ENCODE peak calls at places on chromosomes 2 and 18, in eight cellular contexts. One of them, this sample, is unnamed. For H3K4me1, the result is how much of the 10 kb centered on the place peaks cover.

GRCh38 chr2:11097038-11097720 is 58.1 kb upstream of the SLC66A3 start:
- DNase-seq in right lobe of liver: no peak
- DNase-seq in transverse colon: no peak
- DNase-seq in body of pancreas: no peak
- DNase-seq in astrocyte: peak
- DNase-seq in fibroblast of lung: peak
- DNase-seq in adrenal gland: no peak
- DNase-seq in breast epithelium: no peak
- DNase-seq in this sample: no peak

GRCh38 chr18:77749189-77749588 is 499.5 kb downstream of the GALR1 start:
- DNase-seq in fibroblast of lung: no peak
- DNase-seq in astrocyte: no peak
- DNase-seq in body of pancreas: no peak
- DNase-seq in adrenal gland: no peak
- DNase-seq in transverse colon: no peak
- DNase-seq in right lobe of liver: no peak
- DNase-seq in breast epithelium: no peak
- DNase-seq in this sample: no peak

GRCh38 chr18:44128365-44128764 is 552.3 kb upstream of the SETBP1 start:
- DNase-seq in breast epithelium: no peak
- DNase-seq in fibroblast of lung: peak
- DNase-seq in right lobe of liver: no peak
- DNase-seq in adrenal gland: no peak
- DNase-seq in body of pancreas: no peak
- DNase-seq in astrocyte: peak
- DNase-seq in transverse colon: no peak
- DNase-seq in this sample: no peak

GRCh38 chr2:196204991-196205766 is 33.8 kb upstream of the STK17B start:
- DNase-seq in right lobe of liver: no peak
- DNase-seq in adrenal gland: no peak
- DNase-seq in astrocyte: no peak
- DNase-seq in transverse colon: no peak
- DNase-seq in fibroblast of lung: no peak
- DNase-seq in breast epithelium: no peak
- DNase-seq in body of pancreas: no peak
- DNase-seq in this sample: no peak

GRCh38 chr2:207767461-207768167 is 2.1 kb downstream of the FZD5 start:
- DNase-seq in transverse colon: peak
- DNase-seq in body of pancreas: peak
- DNase-seq in fibroblast of lung: peak
- DNase-seq in astrocyte: no peak
- DNase-seq in right lobe of liver: peak
- DNase-seq in breast epithelium: no peak
- DNase-seq in adrenal gland: peak
- DNase-seq in this sample: no peak

GRCh38 chr2:159349674-159350299 is 63.3 kb upstream of the WDSUB1 start:
- DNase-seq in right lobe of liver: no peak
- DNase-seq in fibroblast of lung: no peak
- DNase-seq in transverse colon: no peak
- DNase-seq in breast epithelium: no peak
- DNase-seq in astrocyte: no peak
- DNase-seq in body of pancreas: no peak
- DNase-seq in adrenal gland: no peak
- DNase-seq in this sample: no peak

GRCh38 chr2:39313575-39313974 is 69.8 kb upstream of the CDKL4 start:
- DNase-seq in astrocyte: peak
- DNase-seq in transverse colon: no peak
- DNase-seq in adrenal gland: no peak
- DNase-seq in fibroblast of lung: peak
- DNase-seq in right lobe of liver: no peak
- DNase-seq in breast epithelium: no peak
- DNase-seq in body of pancreas: no peak
- DNase-seq in this sample: no peak

GRCh38 chr2:219728993-219729487 is 101.6 kb downstream of the SLC4A3 start:
- DNase-seq in transverse colon: no peak
- DNase-seq in astrocyte: peak
- DNase-seq in body of pancreas: no peak
- DNase-seq in right lobe of liver: no peak
- DNase-seq in breast epithelium: no peak
- DNase-seq in adrenal gland: no peak
- DNase-seq in fibroblast of lung: peak
- DNase-seq in this sample: no peak

GRCh38 chr2:239855863-239856587 is 169.1 kb downstream of the NDUFA10 start:
- DNase-seq in right lobe of liver: no peak
- DNase-seq in fibroblast of lung: no peak
- DNase-seq in transverse colon: no peak
- DNase-seq in astrocyte: no peak
- DNase-seq in adrenal gland: peak
- DNase-seq in body of pancreas: no peak
- DNase-seq in breast epithelium: no peak
- DNase-seq in this sample: no peak

GRCh38 chr18:79600141-79600540 is 79.5 kb upstream of the CTDP1 start:
- DNase-seq in body of pancreas: no peak
- DNase-seq in astrocyte: no peak
- DNase-seq in fibroblast of lung: no peak
- DNase-seq in transverse colon: peak
- DNase-seq in breast epithelium: no peak
- DNase-seq in adrenal gland: no peak
- DNase-seq in right lobe of liver: peak
- DNase-seq in this sample: no peak

GRCh38 chr2:50712569-50712968 is 319.4 kb downstream of the NRXN1 start:
- DNase-seq in astrocyte: no peak
- DNase-seq in fibroblast of lung: no peak
- DNase-seq in right lobe of liver: no peak
- DNase-seq in breast epithelium: no peak
- DNase-seq in adrenal gland: no peak
- DNase-seq in transverse colon: no peak
- DNase-seq in body of pancreas: no peak
- DNase-seq in this sample: no peak

GRCh38 chr2:84970266-84970955 is 550 bp upstream of the KCMF1 start:
- DNase-seq in astrocyte: peak
- DNase-seq in adrenal gland: peak
- DNase-seq in transverse colon: peak
- DNase-seq in body of pancreas: peak
- DNase-seq in right lobe of liver: peak
- DNase-seq in fibroblast of lung: peak
- DNase-seq in breast epithelium: peak
- DNase-seq in this sample: peak

GRCh38 chr2:121099329-121100318 is 185.4 kb downstream of the TFCP2L1 start:
- DNase-seq in astrocyte: no peak
- DNase-seq in breast epithelium: no peak
- DNase-seq in body of pancreas: no peak
- DNase-seq in transverse colon: peak
- DNase-seq in right lobe of liver: no peak
- DNase-seq in adrenal gland: no peak
- DNase-seq in fibroblast of lung: no peak
- DNase-seq in this sample: no peak

DNA sequence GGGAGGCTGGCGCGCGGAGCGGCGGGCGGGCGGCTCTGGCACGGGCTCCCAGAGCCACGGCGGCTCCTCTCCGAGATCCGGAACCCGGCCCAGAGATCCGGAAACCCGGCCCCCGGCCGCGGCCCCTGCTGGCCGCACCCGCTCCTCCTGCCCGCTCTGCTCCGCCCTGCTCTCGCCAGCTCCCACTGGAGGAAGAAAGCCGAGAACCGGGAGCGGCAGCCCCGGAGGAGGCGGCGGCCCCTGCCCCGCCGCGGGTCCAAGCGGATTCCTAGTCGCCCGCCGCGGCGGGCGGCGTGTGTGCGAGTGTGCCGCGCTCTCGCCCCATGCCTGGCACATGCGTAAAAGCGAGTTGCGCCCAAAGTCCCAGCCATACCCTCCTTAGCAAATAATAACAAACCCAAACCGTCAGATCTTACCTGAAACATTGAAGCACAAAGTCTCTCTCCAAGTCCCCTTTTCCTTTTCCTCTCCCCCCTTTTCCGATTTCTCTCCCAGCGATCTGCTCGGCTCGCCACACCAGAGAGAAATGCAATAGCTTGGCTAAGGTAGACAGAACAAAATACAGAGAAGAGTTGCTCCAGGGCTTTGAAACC is 108.7 kb upstream of the KCTD1 start:
- DNase-seq in fibroblast of lung: peak
- DNase-seq in body of pancreas: peak
- DNase-seq in astrocyte: peak
- DNase-seq in right lobe of liver: peak
- DNase-seq in breast epithelium: peak
- DNase-seq in transverse colon: peak
- DNase-seq in adrenal gland: peak
- DNase-seq in this sample: no peak
- TF ChIP-seq CTCF in fibroblast of lung: peak
- TF ChIP-seq CTCF in body of pancreas: peak
- TF ChIP-seq CTCF in astrocyte: no peak
- TF ChIP-seq CTCF in right lobe of liver: peak
- TF ChIP-seq CTCF in breast epithelium: peak
- TF ChIP-seq CTCF in transverse colon: peak
- TF ChIP-seq CTCF in adrenal gland: peak
- TF ChIP-seq CTCF in this sample: peak

DNA sequence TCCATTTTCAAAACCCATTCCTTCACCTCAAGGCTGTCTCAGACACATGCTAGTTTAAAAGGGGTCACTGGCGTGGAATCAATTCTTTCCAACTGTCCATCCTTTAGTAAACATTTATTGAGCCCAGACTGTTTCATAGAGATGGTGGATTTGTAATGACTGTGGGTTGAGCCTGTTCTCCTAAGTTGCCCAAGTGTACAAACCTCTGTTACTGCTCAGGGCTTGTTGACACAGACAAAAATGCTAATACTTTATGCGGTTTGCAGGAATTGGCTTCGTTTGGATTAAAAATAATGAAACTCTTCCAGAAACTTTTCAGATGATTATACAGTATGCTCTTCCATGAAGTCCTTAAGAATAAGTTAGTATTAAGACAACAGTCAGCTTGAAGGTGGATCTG is 83.6 kb upstream of the MGAT5 start:
- DNase-seq in breast epithelium: no peak
- DNase-seq in transverse colon: no peak
- DNase-seq in right lobe of liver: no peak
- DNase-seq in astrocyte: no peak
- DNase-seq in adrenal gland: no peak
- DNase-seq in body of pancreas: no peak
- DNase-seq in fibroblast of lung: peak
- DNase-seq in this sample: no peak
- H3K4me1 ChIP-seq in breast epithelium: under half
- H3K4me1 ChIP-seq in transverse colon: under half
- H3K4me1 ChIP-seq in right lobe of liver: under half
- H3K4me1 ChIP-seq in astrocyte: under half
- H3K4me1 ChIP-seq in adrenal gland: under half
- H3K4me1 ChIP-seq in body of pancreas: under half
- H3K4me1 ChIP-seq in fibroblast of lung: under half
- H3K4me1 ChIP-seq in this sample: under half

GRCh38 chr2:23636412-23636811 is 251.4 kb downstream of the KLHL29 start:
- DNase-seq in adrenal gland: peak
- DNase-seq in fibroblast of lung: peak
- DNase-seq in body of pancreas: no peak
- DNase-seq in right lobe of liver: no peak
- DNase-seq in transverse colon: no peak
- DNase-seq in breast epithelium: no peak
- DNase-seq in astrocyte: no peak
- DNase-seq in this sample: no peak

GRCh38 chr2:23633966-23634365 is 249.0 kb downstream of the KLHL29 start:
- DNase-seq in astrocyte: no peak
- DNase-seq in body of pancreas: no peak
- DNase-seq in fibroblast of lung: no peak
- DNase-seq in right lobe of liver: no peak
- DNase-seq in adrenal gland: no peak
- DNase-seq in transverse colon: no peak
- DNase-seq in breast epithelium: no peak
- DNase-seq in this sample: no peak

GRCh38 chr2:23639406-23639982 is 254.5 kb downstream of the KLHL29 start:
- DNase-seq in fibroblast of lung: no peak
- DNase-seq in breast epithelium: no peak
- DNase-seq in adrenal gland: no peak
- DNase-seq in transverse colon: no peak
- DNase-seq in astrocyte: no peak
- DNase-seq in body of pancreas: no peak
- DNase-seq in right lobe of liver: no peak
- DNase-seq in this sample: no peak

GRCh38 chr2:23635666-23636340 is 250.8 kb downstream of the KLHL29 start:
- DNase-seq in right lobe of liver: no peak
- DNase-seq in breast epithelium: no peak
- DNase-seq in transverse colon: no peak
- DNase-seq in body of pancreas: no peak
- DNase-seq in adrenal gland: no peak
- DNase-seq in fibroblast of lung: no peak
- DNase-seq in astrocyte: no peak
- DNase-seq in this sample: no peak

GRCh38 chr2:23637011-23637778 is 252.2 kb downstream of the KLHL29 start:
- DNase-seq in astrocyte: peak
- DNase-seq in body of pancreas: no peak
- DNase-seq in fibroblast of lung: peak
- DNase-seq in adrenal gland: no peak
- DNase-seq in transverse colon: no peak
- DNase-seq in breast epithelium: no peak
- DNase-seq in right lobe of liver: no peak
- DNase-seq in this sample: no peak
- H3K27ac ChIP-seq in astrocyte: no peak
- H3K27ac ChIP-seq in body of pancreas: no peak
- H3K27ac ChIP-seq in fibroblast of lung: no peak
- H3K27ac ChIP-seq in adrenal gland: no peak
- H3K27ac ChIP-seq in transverse colon: peak
- H3K27ac ChIP-seq in breast epithelium: peak
- H3K27ac ChIP-seq in right lobe of liver: no peak
- H3K27ac ChIP-seq in this sample: peak

GRCh38 chr18:32770651-32771168 is 2.1 kb downstream of the KLHL14 start:
- DNase-seq in breast epithelium: no peak
- DNase-seq in transverse colon: no peak
- DNase-seq in adrenal gland: no peak
- DNase-seq in body of pancreas: peak
- DNase-seq in astrocyte: no peak
- DNase-seq in fibroblast of lung: no peak
- DNase-seq in right lobe of liver: no peak
- DNase-seq in this sample: no peak

GRCh38 chr18:32770181-32770650 is 2.6 kb downstream of the KLHL14 start:
- DNase-seq in breast epithelium: no peak
- DNase-seq in right lobe of liver: no peak
- DNase-seq in transverse colon: no peak
- DNase-seq in fibroblast of lung: no peak
- DNase-seq in body of pancreas: peak
- DNase-seq in astrocyte: no peak
- DNase-seq in adrenal gland: no peak
- DNase-seq in this sample: no peak

GRCh38 chr18:32768646-32769206 is 4.1 kb downstream of the KLHL14 start:
- DNase-seq in body of pancreas: no peak
- DNase-seq in transverse colon: no peak
- DNase-seq in right lobe of liver: no peak
- DNase-seq in adrenal gland: no peak
- DNase-seq in breast epithelium: no peak
- DNase-seq in fibroblast of lung: no peak
- DNase-seq in astrocyte: no peak
- DNase-seq in this sample: no peak

GRCh38 chr18:32771169-32771751 is 1.6 kb downstream of the KLHL14 start:
- DNase-seq in transverse colon: no peak
- DNase-seq in body of pancreas: peak
- DNase-seq in right lobe of liver: no peak
- DNase-seq in adrenal gland: no peak
- DNase-seq in fibroblast of lung: peak
- DNase-seq in astrocyte: no peak
- DNase-seq in breast epithelium: no peak
- DNase-seq in this sample: no peak

GRCh38 chr18:32769242-32770180 is 3.3 kb downstream of the KLHL14 start:
- DNase-seq in fibroblast of lung: no peak
- DNase-seq in transverse colon: no peak
- DNase-seq in body of pancreas: peak
- DNase-seq in astrocyte: no peak
- DNase-seq in adrenal gland: no peak
- DNase-seq in right lobe of liver: no peak
- DNase-seq in breast epithelium: no peak
- DNase-seq in this sample: no peak
- TF ChIP-seq CTCF in fibroblast of lung: no peak
- TF ChIP-seq CTCF in transverse colon: no peak
- TF ChIP-seq CTCF in body of pancreas: no peak
- TF ChIP-seq CTCF in astrocyte: no peak
- TF ChIP-seq CTCF in adrenal gland: no peak
- TF ChIP-seq CTCF in right lobe of liver: no peak
- TF ChIP-seq CTCF in breast epithelium: no peak
- TF ChIP-seq CTCF in this sample: no peak